ENCODE peak calls at places on chromosomes 12 and 14, in ten cellular contexts. T is K562; R is psoas muscle; U is ascending aorta; B is testis; D is HCT116; N is thoracic aorta; I is IMR-90; Y is astrocyte; M is CD8-positive, alpha-beta T cell. H is an unnamed sample.

GRCh38 chr14:55948399-55948798 is 169.8 kb upstream of the PELI2 start:
- DNase-seq in M (no peak), R (no peak), N (no peak), T (no peak), U (no peak), B (no peak), D (no peak), I (no peak), Y (no peak), H (no peak)

GRCh38 chr14:106662947-106663346 is 1136.6 kb downstream of the TMEM121 start:
- DNase-seq in N (no peak), R (no peak), D (no peak), I (no peak), U (no peak), B (no peak), M (no peak), T (no peak), Y (no peak), H (no peak)

GRCh38 chr14:77000340-77001235 is 27.9 kb downstream of the IRF2BPL start:
- DNase-seq in T (no peak), I (peak), B (peak), R (peak), U (no peak), M (no peak), N (no peak), D (no peak), Y (peak), H (no peak)

GRCh38 chr14:57009585-57010515 is 199.6 kb upstream of the OTX2 start:
- DNase-seq in B (no peak), D (no peak), N (no peak), T (peak), M (no peak), U (no peak), Y (no peak), R (no peak), I (no peak), H (no peak)

GRCh38 chr12:127485528-127485927 is 781.4 kb upstream of the TMEM132C start:
- DNase-seq in M (no peak), U (no peak), I (peak), N (no peak), R (no peak), T (no peak), D (no peak), B (no peak), Y (peak), H (peak)

GRCh38 chr14:98368916-98369315 is 903.1 kb downstream of the BCL11B start:
- DNase-seq in Y (no peak), I (no peak), R (no peak), M (no peak), D (no peak), U (no peak), T (no peak), B (no peak), N (no peak), H (no peak)

GRCh38 chr12:57000393-57000792 is 6.0 kb downstream of the ZBTB39 start:
- DNase-seq in D (no peak), B (no peak), I (peak), N (no peak), M (no peak), U (no peak), T (no peak), R (no peak), Y (no peak), H (no peak)

GRCh38 chr14:73833024-73833423 is 18.6 kb upstream of the PTGR2 start:
- DNase-seq in T (no peak), N (no peak), B (no peak), I (no peak), Y (peak), D (no peak), U (no peak), M (no peak), R (no peak), H (no peak)

GRCh38 chr12:92290881-92291280 is 145.2 kb upstream of the BTG1 start:
- DNase-seq in Y (peak), T (no peak), I (peak), M (no peak), D (no peak), B (no peak), N (no peak), R (no peak), U (no peak), H (no peak)

GRCh38 chr12:12182926-12183325 is 83.9 kb downstream of the LRP6 start:
- DNase-seq in D (no peak), Y (peak), M (no peak), I (peak), U (no peak), R (no peak), B (no peak), T (peak), N (no peak), H (peak)

GRCh38 chr14:55799523-55800095 is 219.6 kb downstream of the KTN1 start:
- DNase-seq in B (no peak), I (no peak), N (no peak), D (no peak), M (no peak), Y (no peak), R (no peak), T (peak), U (no peak), H (no peak)

GRCh38 chr12:12474931-12475485 is 87.7 kb downstream of the DUSP16 start:
- DNase-seq in B (no peak), M (peak), U (no peak), T (peak), Y (no peak), N (no peak), D (no peak), R (no peak), I (peak), H (no peak)

GRCh38 chr12:105933671-105934665 is 204.8 kb downstream of the NUAK1 start:
- DNase-seq in B (no peak), Y (peak), D (no peak), T (no peak), I (peak), M (no peak), U (no peak), N (peak), R (peak), H (peak)

GRCh38 chr14:100822007-100822406 is 3.9 kb upstream of the MEG3 start:
- DNase-seq in R (no peak), B (peak), T (no peak), D (no peak), U (no peak), Y (no peak), N (no peak), M (no peak), I (no peak), H (no peak)

GRCh38 chr14:71399057-71399487 is 491.8 kb downstream of the PCNX1 start:
- DNase-seq in T (no peak), R (no peak), B (no peak), U (no peak), Y (no peak), M (no peak), I (peak), N (no peak), D (no peak), H (no peak)
- H3K27ac ChIP-seq in T (no peak), R (peak), B (no peak), U (peak), Y (no peak), M (peak), I (no peak), N (no peak), D (no peak), H (no peak)

GRCh38 chr12:49230176-49230575 is 34.7 kb upstream of the TUBA1C start:
- DNase-seq in U (no peak), Y (no peak), B (no peak), R (no peak), N (no peak), M (no peak), I (no peak), T (no peak), D (no peak), H (no peak)

GRCh38 chr12:49231881-49232650 is 32.8 kb upstream of the TUBA1C start:
- DNase-seq in B (peak), R (no peak), T (no peak), I (no peak), D (no peak), Y (peak), M (no peak), N (no peak), U (no peak), H (no peak)

GRCh38 chr12:49233842-49234526 is 30.9 kb upstream of the TUBA1C start:
- DNase-seq in B (peak), D (no peak), N (peak), M (no peak), U (peak), I (no peak), T (peak), R (peak), Y (peak), H (no peak)

GRCh38 chr12:49230810-49231209 is 34.1 kb upstream of the TUBA1C start:
- DNase-seq in M (no peak), R (no peak), U (no peak), I (no peak), Y (no peak), N (no peak), D (no peak), T (no peak), B (no peak), H (no peak)

DNA sequence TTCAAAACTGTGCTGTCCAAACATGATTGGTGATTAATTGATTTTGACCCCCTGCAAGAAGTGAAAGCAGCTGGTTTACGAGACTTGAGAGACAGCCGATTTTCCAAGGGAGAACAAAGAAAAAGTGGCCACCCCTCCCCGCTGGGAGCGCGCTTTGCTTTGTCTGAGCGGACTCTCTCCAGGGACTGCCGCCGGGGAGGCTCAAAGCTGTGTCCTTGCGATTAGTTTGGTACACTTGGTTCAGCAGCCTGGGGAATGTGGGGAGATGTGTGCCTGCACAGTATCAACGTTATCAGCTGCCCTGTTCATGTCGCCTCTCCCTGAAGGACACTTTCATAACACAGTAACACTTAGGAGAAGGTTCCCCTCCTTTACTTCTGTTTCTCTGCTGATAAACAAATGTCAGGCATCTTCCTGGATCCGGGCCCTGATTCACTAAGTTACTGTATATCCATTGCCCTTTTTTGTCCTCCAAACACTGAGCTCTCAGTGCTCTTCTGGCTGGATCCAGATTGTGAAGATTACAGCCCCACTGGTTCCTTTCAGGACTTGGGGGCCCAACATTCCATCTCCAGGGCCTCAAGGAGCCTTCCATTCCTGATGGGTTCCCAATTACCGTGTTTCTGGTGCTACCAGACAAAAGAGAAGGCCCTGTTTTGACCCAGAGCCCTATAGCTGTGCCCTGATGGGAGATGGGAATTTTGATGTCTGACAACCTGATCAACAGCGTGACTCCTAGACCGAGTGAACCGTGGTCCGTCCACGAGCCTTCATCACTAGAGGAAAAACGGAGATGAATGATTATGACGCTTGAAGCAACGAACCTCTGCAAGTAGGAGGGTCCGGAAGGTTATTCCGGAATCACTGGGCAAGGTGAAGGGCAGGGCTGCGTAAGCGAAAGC is 31.7 kb upstream of the TUBA1C start:
- DNase-seq in T (peak), U (no peak), D (no peak), I (peak), N (no peak), M (no peak), Y (peak), R (peak), B (peak), H (no peak)
- TF ChIP-seq CTCF in T (peak), U (no peak), D (no peak), I (peak), N (no peak), M (no peak), Y (peak), R (no peak), B (no peak), H (peak)

GRCh38 chr12:31591308-31591901 is 469 bp upstream of the DENND5B start:
- DNase-seq in U (no peak), M (no peak), D (no peak), R (no peak), T (peak), I (no peak), N (no peak), B (peak), Y (no peak), H (no peak)
- H3K4me3 ChIP-seq in U (peak), M (peak), D (peak), R (peak), T (peak), I (peak), N (peak), B (peak), Y (peak), H (peak)

GRCh38 chr14:79370969-79371368 is 840.3 kb downstream of the DIO2 start:
- DNase-seq in T (no peak), B (no peak), D (no peak), I (no peak), M (no peak), U (no peak), N (no peak), Y (no peak), R (no peak), H (no peak)

GRCh38 chr14:79373451-79373850 is 837.9 kb downstream of the DIO2 start:
- DNase-seq in Y (no peak), T (no peak), I (no peak), B (no peak), R (no peak), M (no peak), N (no peak), U (no peak), D (no peak), H (no peak)

GRCh38 chr14:79375336-79375735 is 836.0 kb downstream of the DIO2 start:
- DNase-seq in D (no peak), T (no peak), M (no peak), N (no peak), B (no peak), U (no peak), I (no peak), R (no peak), Y (no peak), H (no peak)

GRCh38 chr14:79369359-79370332 is 841.7 kb downstream of the DIO2 start:
- DNase-seq in Y (peak), B (no peak), N (no peak), M (no peak), R (no peak), D (no peak), T (no peak), U (no peak), I (peak), H (peak)
- H3K27ac ChIP-seq in Y (peak), B (no peak), N (no peak), M (no peak), R (no peak), D (no peak), T (no peak), U (no peak), I (no peak), H (no peak)

DNA sequence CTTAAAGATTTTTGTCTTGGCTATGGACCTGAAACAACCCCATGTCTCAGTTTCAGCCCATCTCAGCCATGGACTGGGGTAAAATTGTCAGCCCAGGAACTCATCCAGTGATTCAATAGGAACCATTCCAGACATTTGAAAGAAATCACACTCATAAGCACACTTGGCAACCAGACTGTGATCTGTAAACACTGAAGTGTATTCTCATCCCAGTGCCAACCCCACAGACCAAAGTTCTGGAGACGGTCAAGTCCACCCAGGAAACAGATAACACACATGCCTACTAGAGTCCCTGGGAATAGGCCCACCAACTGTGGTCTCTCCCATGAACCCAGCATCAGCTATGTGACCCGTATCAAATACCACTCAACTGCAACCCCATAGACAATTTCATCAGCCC is 804.6 kb downstream of the TRHDE start:
- DNase-seq in I (no peak), T (no peak), M (no peak), D (no peak), B (no peak), Y (no peak), R (no peak), U (no peak), N (no peak), H (no peak)
- TF ChIP-seq CTCF in I (no peak), T (no peak), M (no peak), D (no peak), B (no peak), Y (no peak), R (no peak), U (no peak), N (no peak), H (no peak)